ENCODE peak calls at places on chromosomes 13 and 19, in four cellular contexts. One of them, this sample, is unnamed.

GRCh38 chr19:4755459-4755858 is 31.8 kb upstream of the DPP9 start:
- DNase-seq in GM12878: no peak
- DNase-seq in WTC11: no peak
- DNase-seq in HepG2: no peak
- DNase-seq in this sample: no peak

GRCh38 chr13:95256086-95256485 is 45.2 kb downstream of the ABCC4 start:
- DNase-seq in HepG2: peak
- DNase-seq in GM12878: no peak
- DNase-seq in WTC11: no peak
- DNase-seq in this sample: no peak

GRCh38 chr19:5386841-5387240 is 46.2 kb upstream of the PTPRS start:
- DNase-seq in WTC11: no peak
- DNase-seq in GM12878: no peak
- DNase-seq in HepG2: no peak
- DNase-seq in this sample: no peak

GRCh38 chr13:52739468-52740071 is at the start of gene CNMD:
- DNase-seq in WTC11: peak
- DNase-seq in GM12878: no peak
- DNase-seq in HepG2: no peak
- DNase-seq in this sample: no peak

GRCh38 chr19:815079-815774 is 6.5 kb downstream of the PLPPR3 start:
- DNase-seq in GM12878: no peak
- DNase-seq in WTC11: no peak
- DNase-seq in HepG2: no peak
- DNase-seq in this sample: peak

GRCh38 chr13:95728957-95729356 is 52.0 kb downstream of the DNAJC3 start:
- DNase-seq in HepG2: no peak
- DNase-seq in WTC11: no peak
- DNase-seq in GM12878: no peak
- DNase-seq in this sample: no peak

GRCh38 chr13:44903596-44903995 is 85.7 kb downstream of the NUFIP1 start:
- DNase-seq in GM12878: no peak
- DNase-seq in HepG2: no peak
- DNase-seq in WTC11: no peak
- DNase-seq in this sample: no peak

GRCh38 chr19:46731584-46731983 is 14.3 kb upstream of the FKRP start:
- DNase-seq in GM12878: no peak
- DNase-seq in HepG2: no peak
- DNase-seq in WTC11: no peak
- DNase-seq in this sample: no peak

GRCh38 chr13:47258384-47258783 is 361.5 kb upstream of the HTR2A start:
- DNase-seq in GM12878: no peak
- DNase-seq in WTC11: no peak
- DNase-seq in HepG2: no peak
- DNase-seq in this sample: no peak

GRCh38 chr19:44374789-44375188 is 18.3 kb upstream of the ZNF112 start:
- DNase-seq in GM12878: no peak
- DNase-seq in WTC11: no peak
- DNase-seq in HepG2: no peak
- DNase-seq in this sample: no peak

GRCh38 chr13:114004416-114005205 is 30.7 kb upstream of the C13orf46 start:
- DNase-seq in GM12878: no peak
- DNase-seq in WTC11: no peak
- DNase-seq in HepG2: peak
- DNase-seq in this sample: peak

GRCh38 chr13:30748717-30749116 is 13.4 kb downstream of the ALOX5AP start:
- DNase-seq in HepG2: no peak
- DNase-seq in GM12878: no peak
- DNase-seq in WTC11: no peak
- DNase-seq in this sample: no peak

GRCh38 chr13:98879127-98879520 is 98.7 kb downstream of the DOCK9 start:
- DNase-seq in GM12878: no peak
- DNase-seq in HepG2: no peak
- DNase-seq in WTC11: no peak
- DNase-seq in this sample: no peak

GRCh38 chr19:33376423-33376822 is 2.9 kb downstream of the CEBPG start:
- DNase-seq in GM12878: no peak
- DNase-seq in HepG2: peak
- DNase-seq in WTC11: no peak
- DNase-seq in this sample: no peak

GRCh38 chr19:4049432-4049831 is 17.3 kb downstream of the ZBTB7A start:
- DNase-seq in WTC11: no peak
- DNase-seq in GM12878: no peak
- DNase-seq in HepG2: no peak
- DNase-seq in this sample: no peak

GRCh38 chr19:10836478-10837325 is 690 bp upstream of the TMED1 start:
- DNase-seq in HepG2: no peak
- DNase-seq in GM12878: no peak
- DNase-seq in WTC11: peak
- DNase-seq in this sample: peak

GRCh38 chr19:30029721-30030510 is 87.9 kb downstream of the URI1 start:
- DNase-seq in WTC11: no peak
- DNase-seq in HepG2: no peak
- DNase-seq in GM12878: peak
- DNase-seq in this sample: no peak

GRCh38 chr19:6708346-6708745 is 12.1 kb downstream of the C3 start:
- DNase-seq in HepG2: no peak
- DNase-seq in GM12878: no peak
- DNase-seq in WTC11: no peak
- DNase-seq in this sample: no peak

GRCh38 chr19:30626567-30626966 is 254.4 kb downstream of the ZNF536 start:
- DNase-seq in WTC11: no peak
- DNase-seq in GM12878: no peak
- DNase-seq in HepG2: no peak
- DNase-seq in this sample: no peak

GRCh38 chr19:34319785-34320184 is 45.2 kb upstream of the GPI start:
- DNase-seq in WTC11: no peak
- DNase-seq in HepG2: no peak
- DNase-seq in GM12878: no peak
- DNase-seq in this sample: no peak

GRCh38 chr13:28652002-28652401 is 6.9 kb upstream of the POMP start:
- DNase-seq in GM12878: no peak
- DNase-seq in WTC11: no peak
- DNase-seq in HepG2: no peak
- DNase-seq in this sample: no peak
- TF ChIP-seq ETV6 in GM12878: no peak
- TF ChIP-seq ETV6 in WTC11: no peak
- TF ChIP-seq ETV6 in HepG2: no peak
- TF ChIP-seq ETV6 in this sample: no peak

DNA sequence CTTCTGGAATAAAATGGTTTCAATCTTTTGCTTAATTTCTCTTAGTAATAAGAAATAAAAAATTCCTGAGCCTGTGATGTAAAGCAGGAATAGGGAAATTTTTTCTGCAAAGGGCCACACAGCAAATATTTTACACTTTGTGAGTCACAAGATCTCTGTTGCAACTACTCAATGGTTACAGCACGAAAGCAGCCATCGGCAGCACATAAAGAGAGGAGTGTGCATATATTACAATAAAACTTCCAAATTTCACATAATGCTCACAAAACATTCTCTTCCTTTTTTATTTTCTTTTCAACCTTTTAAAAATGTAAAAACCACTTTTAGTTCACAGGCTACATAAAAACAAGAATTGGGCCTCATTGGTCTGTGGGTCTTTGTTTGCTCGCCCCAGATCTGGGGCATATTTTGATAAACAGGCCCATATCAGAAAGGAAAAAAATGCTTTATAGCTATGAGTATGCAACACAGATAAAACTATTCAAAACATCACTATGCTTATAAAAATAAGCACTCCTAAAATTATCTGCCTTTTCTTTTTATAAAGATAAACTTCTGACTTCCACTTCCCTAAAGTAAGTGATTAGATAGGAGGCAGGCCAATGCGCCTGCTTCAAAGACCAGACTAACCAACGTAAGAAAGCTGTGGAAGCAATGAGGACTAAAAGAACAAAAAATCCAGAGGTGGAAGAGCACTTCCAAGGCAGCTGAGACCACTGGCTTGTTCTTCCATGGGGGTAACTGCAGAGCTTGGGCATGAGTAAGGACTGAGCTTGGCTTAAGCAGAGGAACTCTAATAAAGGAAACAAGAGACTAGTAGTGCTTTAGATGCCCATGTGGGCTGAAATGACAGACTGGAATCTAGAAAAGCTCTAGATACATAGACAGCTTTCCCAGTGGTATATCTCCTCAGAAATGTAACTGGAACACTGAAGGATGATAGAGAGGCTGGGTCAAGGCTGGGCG is 26.4 kb downstream of the MYCBP2 start:
- DNase-seq in WTC11: no peak
- DNase-seq in GM12878: no peak
- DNase-seq in HepG2: no peak
- DNase-seq in this sample: peak
- TF ChIP-seq ETV6 in WTC11: no peak
- TF ChIP-seq ETV6 in GM12878: no peak
- TF ChIP-seq ETV6 in HepG2: no peak
- TF ChIP-seq ETV6 in this sample: no peak

DNA sequence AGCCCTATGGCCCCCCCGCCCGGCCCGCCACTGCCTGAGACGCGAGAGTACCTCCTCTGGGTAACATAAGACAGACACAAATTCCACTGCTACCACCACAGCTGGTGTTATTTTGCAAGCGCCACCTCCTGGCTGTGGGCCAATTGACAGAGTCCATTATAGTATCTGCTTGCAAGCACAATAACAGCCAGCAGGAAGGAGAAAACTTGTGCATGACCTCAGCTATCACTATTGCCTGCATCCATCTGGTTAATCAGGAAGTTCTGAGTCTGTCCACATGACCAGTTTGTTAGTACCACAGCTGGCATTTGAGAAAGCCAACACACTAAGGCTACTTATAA is 25.3 kb upstream of the OR10H2 start:
- DNase-seq in WTC11: no peak
- DNase-seq in GM12878: no peak
- DNase-seq in HepG2: peak
- DNase-seq in this sample: no peak
- TF ChIP-seq ETV6 in WTC11: no peak
- TF ChIP-seq ETV6 in GM12878: no peak
- TF ChIP-seq ETV6 in HepG2: no peak
- TF ChIP-seq ETV6 in this sample: no peak

DNA sequence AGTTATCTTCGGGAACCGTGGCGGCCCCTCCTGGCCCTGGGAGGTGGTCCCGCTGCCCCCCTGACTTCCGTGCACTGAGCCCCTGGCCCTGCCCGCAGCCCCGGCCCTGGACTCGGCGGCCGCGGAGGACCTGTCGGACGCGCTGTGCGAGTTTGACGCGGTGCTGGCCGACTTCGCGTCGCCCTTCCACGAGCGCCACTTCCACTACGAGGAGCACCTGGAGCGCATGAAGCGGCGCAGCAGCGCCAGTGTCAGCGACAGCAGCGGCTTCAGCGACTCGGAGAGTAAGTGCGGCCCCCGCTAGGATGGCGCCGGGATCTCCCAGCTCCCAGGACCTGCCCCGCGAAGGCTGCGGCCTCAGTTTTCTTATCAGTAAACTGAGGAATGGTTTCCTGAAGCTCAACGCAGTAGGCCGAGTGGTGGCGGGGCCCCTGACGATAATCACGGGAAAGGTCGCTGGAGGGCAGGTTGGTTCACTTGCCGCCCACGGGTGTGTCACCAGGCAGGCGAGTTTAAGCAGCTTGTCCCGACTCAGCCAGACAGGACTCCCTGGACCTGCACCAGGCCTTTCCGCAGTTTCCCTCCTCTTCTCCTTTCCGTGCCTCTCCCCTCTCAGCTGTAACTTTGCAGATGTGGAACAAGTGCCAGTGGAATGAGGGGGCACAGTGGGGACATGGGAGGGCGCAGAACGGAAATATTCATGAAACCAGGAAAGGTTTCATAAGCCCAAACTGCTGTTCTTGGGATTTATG is 1.0 kb downstream of the RGCC start:
- DNase-seq in HepG2: no peak
- DNase-seq in WTC11: peak
- DNase-seq in GM12878: no peak
- DNase-seq in this sample: peak
- TF ChIP-seq ETV6 in HepG2: no peak
- TF ChIP-seq ETV6 in WTC11: no peak
- TF ChIP-seq ETV6 in GM12878: no peak
- TF ChIP-seq ETV6 in this sample: no peak

GRCh38 chr19:18741566-18742121 is 49.5 kb downstream of the COMP start:
- DNase-seq in GM12878: no peak
- DNase-seq in WTC11: no peak
- DNase-seq in HepG2: peak
- DNase-seq in this sample: no peak
- TF ChIP-seq ETV6 in GM12878: no peak
- TF ChIP-seq ETV6 in WTC11: no peak
- TF ChIP-seq ETV6 in HepG2: peak
- TF ChIP-seq ETV6 in this sample: no peak

DNA sequence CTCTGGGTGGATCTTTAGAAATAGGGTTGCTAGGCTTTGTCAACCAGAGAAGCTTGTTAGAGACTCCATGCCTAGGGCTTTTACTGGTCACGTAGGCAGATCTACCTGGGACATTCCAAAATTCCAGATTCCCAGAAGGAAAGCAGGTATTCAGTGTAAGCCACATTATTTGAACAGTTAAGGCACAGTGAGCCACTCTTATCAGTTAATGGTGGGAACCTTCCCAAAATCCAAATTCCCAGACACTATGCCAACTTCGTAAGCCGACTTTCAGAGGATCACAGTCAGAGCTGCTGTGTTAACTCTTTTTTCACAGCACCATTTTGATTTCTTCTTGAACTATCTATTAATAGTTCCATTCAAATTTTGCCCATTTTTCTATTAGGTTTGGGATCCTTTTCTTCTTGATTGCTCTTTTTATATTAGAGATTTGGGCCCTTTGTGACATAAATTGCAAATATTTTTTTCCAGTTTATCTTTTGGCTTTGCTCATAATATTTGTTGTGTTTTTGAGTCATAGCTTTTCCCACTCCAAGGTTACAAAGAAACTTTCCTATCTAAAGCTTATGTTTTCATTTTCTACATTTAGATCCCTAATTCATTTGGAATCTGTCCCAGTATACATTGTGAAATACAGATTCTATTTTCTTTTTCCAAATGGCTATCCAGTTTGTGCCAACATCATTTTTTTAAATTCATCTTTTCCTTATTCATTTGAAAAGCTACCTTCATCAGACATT is 77.3 kb downstream of the DHRS12 start:
- DNase-seq in WTC11: no peak
- DNase-seq in HepG2: no peak
- DNase-seq in GM12878: no peak
- DNase-seq in this sample: no peak
- TF ChIP-seq ETV6 in WTC11: no peak
- TF ChIP-seq ETV6 in HepG2: no peak
- TF ChIP-seq ETV6 in GM12878: no peak
- TF ChIP-seq ETV6 in this sample: no peak

GRCh38 chr19:17579523-17580244 is 24.2 kb downstream of the COLGALT1 start:
- DNase-seq in HepG2: no peak
- DNase-seq in GM12878: no peak
- DNase-seq in WTC11: peak
- DNase-seq in this sample: peak
- TF ChIP-seq ETV6 in HepG2: no peak
- TF ChIP-seq ETV6 in GM12878: no peak
- TF ChIP-seq ETV6 in WTC11: no peak
- TF ChIP-seq ETV6 in this sample: no peak